ENCODE peak calls at places on chromosome 22, in nine cellular contexts. L is right cardiac atrium; O is GM23248; M is CD4-positive, CD25-positive, alpha-beta regulatory T cell; D is ascending aorta; C is heart right ventricle; F is fibroblast of lung; B is CD8-positive, alpha-beta memory T cell; Q is ovary. I is an unnamed sample.

GRCh38 chr22:38872831-38873248 is 824 bp upstream of the CBX6 start:
- DNase-seq in D (no peak), Q (peak; percentile 79), O (peak; percentile 73), M (no peak), L (peak; percentile 78), C (peak; percentile 75), F (peak; percentile 57), B (peak; percentile 49), I (no peak)

GRCh38 chr22:50219800-50220602 is 19.2 kb downstream of the SELENOO start:
- DNase-seq in C (no peak), O (no peak), D (no peak), F (no peak), L (no peak), B (no peak), M (no peak), Q (no peak), I (no peak)

GRCh38 chr22:20964799-20965103 is 2.3 kb upstream of the AIFM3 start:
- DNase-seq in Q (no peak), L (no peak), B (no peak), M (no peak), F (no peak), O (no peak), C (no peak), D (no peak), I (no peak)

GRCh38 chr22:41237707-41238569 is 2.8 kb downstream of the CHADL start:
- DNase-seq in D (peak; percentile 23), Q (peak; percentile 53), M (peak; percentile 66), O (peak; percentile 59), C (peak; percentile 77), F (peak; percentile 41), B (peak; percentile 84), L (peak; percentile 71), I (peak; percentile 64)

GRCh38 chr22:23722168-23722567 is 28.7 kb downstream of the ZNF70 start:
- DNase-seq in O (no peak), F (no peak), L (no peak), B (no peak), D (no peak), C (no peak), M (no peak), Q (no peak), I (no peak)

GRCh38 chr22:40021401-40022000 is 26.7 kb downstream of the FAM83F start:
- DNase-seq in M (no peak), L (no peak), C (no peak), F (no peak), O (no peak), D (no peak), B (peak; percentile 34), Q (no peak), I (no peak)

GRCh38 chr22:22616636-22617035 is 27.8 kb upstream of the GGTLC2 start:
- DNase-seq in O (no peak), D (no peak), Q (no peak), L (no peak), F (no peak), M (no peak), B (no peak), C (no peak), I (no peak)

GRCh38 chr22:27681037-27681436 is 120.5 kb downstream of the MN1 start:
- DNase-seq in B (no peak), F (no peak), C (no peak), D (no peak), O (no peak), M (no peak), L (no peak), Q (no peak), I (no peak)

GRCh38 chr22:41976070-41976901 is 7.0 kb downstream of the SEPTIN3 start:
- DNase-seq in C (peak; percentile 34), O (peak; percentile 42), F (no peak), B (peak; percentile 54), M (peak; percentile 45), D (no peak), Q (no peak), L (no peak), I (peak; percentile 33)

GRCh38 chr22:46747646-46748045 is 9.6 kb upstream of the CERK start:
- DNase-seq in L (no peak), F (no peak), C (no peak), M (no peak), B (no peak), O (no peak), D (no peak), Q (no peak), I (no peak)
- H3K27ac ChIP-seq in L (no peak overlapping the region), F (no peak overlapping the region), C (no peak overlapping the region), M (no peak overlapping the region), B (no peak overlapping the region), O (no peak overlapping the region), D (no peak overlapping the region), Q (no peak overlapping the region), I (no peak overlapping the region)

GRCh38 chr22:45807156-45807915 is 135.7 kb downstream of the ATXN10 start:
- DNase-seq in M (no peak), O (peak; percentile 21), C (no peak), F (peak; percentile 14), B (no peak), D (no peak), L (no peak), Q (no peak), I (no peak)
- H3K4me3 ChIP-seq in M (no peak overlapping the region), O (no peak overlapping the region), C (no peak overlapping the region), F (no peak overlapping the region), B (no peak overlapping the region), D (no peak overlapping the region), L (no peak overlapping the region), Q (no peak overlapping the region), I (no peak overlapping the region)

DNA sequence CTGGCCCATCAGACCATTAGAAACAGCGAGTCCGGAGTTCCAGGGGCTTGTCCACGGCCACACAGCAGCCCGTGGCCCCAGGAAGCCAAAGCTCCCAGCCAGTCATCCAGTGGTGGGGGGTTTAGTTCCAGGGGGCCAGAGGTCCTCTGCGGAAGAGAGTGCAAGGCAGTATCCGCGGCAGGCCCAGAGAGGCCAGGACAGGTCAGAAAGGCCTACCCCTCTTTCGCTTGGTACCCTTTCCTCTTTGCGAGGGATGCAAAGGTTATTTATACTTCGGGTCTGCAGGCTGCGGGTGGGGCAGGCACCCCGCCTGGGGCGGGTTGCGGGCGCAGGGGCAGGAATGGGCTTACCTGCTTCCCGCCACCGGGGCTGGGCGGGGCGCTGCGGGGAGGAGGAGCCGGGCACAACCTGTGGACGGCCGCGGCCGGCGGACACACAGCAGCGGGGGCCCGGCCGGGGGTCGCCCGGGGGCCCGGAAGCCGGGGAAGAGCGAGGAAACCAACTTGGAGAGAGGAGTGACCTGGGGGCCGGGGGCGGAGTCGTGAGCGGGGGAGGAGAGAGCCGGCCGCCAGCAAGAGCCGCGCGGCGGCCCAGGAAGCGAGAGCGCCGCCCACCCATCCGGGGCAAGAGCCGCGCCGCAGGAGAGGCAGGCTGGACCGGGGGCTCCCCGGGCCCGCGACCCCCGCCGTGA is at the start of gene SH3BP1:
- DNase-seq in C (peak; percentile 70), D (no peak), B (peak; percentile 76), O (peak; percentile 70), F (peak; percentile 19), Q (peak; percentile 60), M (peak; percentile 67), L (peak; percentile 58), I (peak; percentile 37)
- H3K4me1 ChIP-seq in C (peaks cover 49% of the 10 kb centered on the region), D (peaks cover 10% of the 10 kb centered on the region), B (peaks cover 76% of the 10 kb centered on the region), O (peaks cover 8% of the 10 kb centered on the region), F (peaks cover 30% of the 10 kb centered on the region), Q (peaks cover 9% of the 10 kb centered on the region), M (peaks cover 88% of the 10 kb centered on the region), L (peaks cover 7% of the 10 kb centered on the region), I (peaks cover 90% of the 10 kb centered on the region)

GRCh38 chr22:45477366-45478107 is 25.1 kb upstream of the FBLN1 start:
- DNase-seq in B (no peak), M (no peak), Q (no peak), C (no peak), O (no peak), D (no peak), F (no peak), L (no peak), I (no peak)
- H3K27ac ChIP-seq in B (no peak overlapping the region), M (no peak overlapping the region), Q (no peak overlapping the region), C (no peak overlapping the region), O (no peak overlapping the region), D (peak overlapping the region; percentile 65), F (no peak overlapping the region), L (no peak overlapping the region), I (no peak overlapping the region)

DNA sequence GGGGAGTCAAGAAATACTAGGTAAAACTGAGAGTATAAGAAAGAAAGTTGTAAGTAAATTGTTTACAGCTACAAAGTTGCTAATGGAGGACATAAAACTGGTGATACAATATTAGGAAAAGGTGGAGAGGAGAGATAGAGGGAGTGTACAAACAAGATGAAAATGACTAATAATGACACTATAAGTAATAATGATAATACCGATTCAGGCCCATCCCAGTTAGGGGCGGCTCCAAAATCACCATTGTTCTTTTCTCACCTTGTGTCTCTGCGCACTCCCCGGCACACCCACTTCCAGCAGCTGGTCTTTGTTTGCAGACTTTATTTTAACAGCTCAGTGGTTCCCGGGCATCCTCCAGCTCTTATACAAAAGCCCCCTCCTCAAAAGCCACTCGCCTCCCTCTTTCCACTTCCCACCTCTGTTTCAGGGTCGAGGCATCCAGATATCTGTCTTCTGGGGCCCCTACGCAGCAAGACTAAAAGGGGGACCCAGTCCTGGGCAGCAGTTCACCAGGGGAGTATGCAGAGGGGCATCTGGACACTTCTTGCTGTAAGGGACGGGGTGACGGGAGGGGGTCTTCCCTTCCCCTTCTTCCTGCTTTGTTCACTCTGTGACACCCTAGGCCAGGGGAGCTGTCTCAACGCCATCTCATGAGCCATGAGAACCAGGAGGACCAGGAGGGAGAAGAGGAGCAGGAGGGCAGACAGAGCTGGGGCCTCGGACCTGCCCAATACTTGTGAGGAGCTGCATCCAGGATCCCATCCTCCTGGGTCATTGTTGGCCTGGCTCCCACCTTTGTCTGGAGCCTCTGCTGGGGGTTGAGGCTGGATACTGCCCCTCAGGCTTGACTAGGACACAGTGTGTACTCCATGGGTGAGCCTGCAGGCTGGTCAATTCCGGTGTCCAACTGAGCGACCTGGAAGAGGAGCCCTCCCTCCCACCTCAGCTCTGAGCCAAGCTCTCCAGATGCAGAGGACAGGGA is 2.7 kb downstream of the APOL2 start:
- DNase-seq in C (no peak), O (no peak), L (no peak), B (no peak), D (no peak), M (no peak), Q (no peak), F (no peak), I (no peak)
- H3K4me3 ChIP-seq in C (peak overlapping the region; percentile 73), O (peak overlapping the region; percentile 81), L (no peak overlapping the region), B (peak overlapping the region; percentile 91), D (peak overlapping the region; percentile 81), M (peak overlapping the region; percentile 98), Q (peak overlapping the region; percentile 48), F (no peak overlapping the region), I (no peak overlapping the region)